ENCODE peak calls at places on chromosomes 13 and 19, in seven cellular contexts. E, Q, K, I, U, O and D are unnamed samples.

GRCh38 chr19:40035996-40036395 is 20.0 kb downstream of the ZNF780B start:
- DNase-seq in Q (no peak), O (no peak), K (no peak), E (no peak), I (no peak), U (no peak), D (no peak)

GRCh38 chr19:28913626-28914025 is 299.3 kb downstream of the UQCRFS1 start:
- DNase-seq in I (no peak), O (no peak), E (no peak), U (no peak), K (no peak), Q (no peak), D (no peak)

GRCh38 chr19:8423821-8424223 is 10.7 kb downstream of the MARCHF2 start:
- DNase-seq in U (no peak), O (no peak), Q (peak; percentile 92), E (peak; percentile 93), K (peak; percentile 66), I (peak; percentile 85), D (peak; percentile 55)

GRCh38 chr19:32868206-32868950 is 1.2 kb downstream of the SLC7A9 start:
- DNase-seq in O (no peak), U (no peak), K (no peak), E (no peak), Q (no peak), I (no peak), D (no peak)

GRCh38 chr13:27018230-27018875 is 153.3 kb downstream of the USP12 start:
- DNase-seq in Q (no peak), O (peak; percentile 49), U (no peak), K (no peak), E (no peak), I (no peak), D (no peak)

GRCh38 chr19:11435833-11436313 is 438 bp downstream of the PRKCSH start:
- DNase-seq in I (no peak), O (no peak), U (no peak), K (peak; percentile 53), Q (peak; percentile 72), E (no peak), D (no peak)

GRCh38 chr19:6737873-6738725 is 719 bp upstream of the GPR108 start:
- DNase-seq in E (peak; percentile 87), U (no peak), O (peak; percentile 78), K (no peak), Q (peak; percentile 88), I (no peak), D (no peak)

GRCh38 chr19:9914315-9915207 is 21.8 kb downstream of the OLFM2 start:
- DNase-seq in U (no peak), I (peak; percentile 53), K (peak; percentile 92), O (peak; percentile 90), E (peak; percentile 50), Q (peak; percentile 94), D (peak; percentile 81)

GRCh38 chr13:25215253-25215575 is 43.1 kb upstream of the AMER2 start:
- DNase-seq in O (no peak), K (no peak), U (no peak), E (no peak), I (no peak), Q (no peak), D (no peak)

GRCh38 chr13:48210178-48210577 is 22.8 kb upstream of the ITM2B start:
- DNase-seq in Q (no peak), U (no peak), O (no peak), E (no peak), K (no peak), I (no peak), D (no peak)

GRCh38 chr19:38932425-38933179 is 1.9 kb downstream of the MRPS12 start:
- DNase-seq in U (no peak), Q (peak; percentile 51), O (no peak), E (peak; percentile 63), K (no peak), I (peak; percentile 26), D (no peak)

GRCh38 chr13:29182216-29182615 is 362.1 kb downstream of the MTUS2 start:
- DNase-seq in K (no peak), Q (no peak), U (no peak), O (no peak), I (no peak), E (no peak), D (no peak)

GRCh38 chr13:44068737-44069136 is 189.0 kb downstream of the LACC1 start:
- DNase-seq in O (no peak), Q (no peak), I (peak; percentile 13), U (no peak), K (no peak), E (no peak), D (no peak)

GRCh38 chr13:110454227-110454859 is 107.2 kb downstream of the RAB20 start:
- DNase-seq in I (no peak), E (no peak), U (no peak), K (no peak), O (no peak), Q (no peak), D (no peak)

GRCh38 chr13:66530158-66530557 is 700.0 kb downstream of the PCDH9 start:
- DNase-seq in Q (no peak), O (no peak), E (no peak), I (no peak), K (no peak), U (no peak), D (no peak)

GRCh38 chr13:20182231-20182846 is 10.4 kb downstream of the GJB2 start:
- DNase-seq in U (peak; percentile 35), K (peak; percentile 84), Q (peak; percentile 63), E (peak; percentile 63), O (no peak), I (peak; percentile 57), D (peak; percentile 70)

GRCh38 chr19:55014714-55015113 is 23.4 kb downstream of the GP6 start:
- DNase-seq in E (no peak), O (no peak), K (peak; percentile 50), Q (no peak), I (no peak), U (no peak), D (no peak)

GRCh38 chr13:114019367-114019766 is 45.5 kb upstream of the C13orf46 start:
- DNase-seq in E (no peak), O (no peak), Q (peak; percentile 76), U (no peak), K (peak; percentile 79), I (peak; percentile 8), D (peak; percentile 90)

GRCh38 chr13:30745917-30746686 is 10.8 kb downstream of the ALOX5AP start:
- DNase-seq in O (no peak), K (peak; percentile 19), Q (no peak), E (peak; percentile 65), U (no peak), I (no peak), D (no peak)

GRCh38 chr13:46682015-46682414 is 114.9 kb downstream of the ESD start:
- DNase-seq in Q (no peak), I (no peak), K (no peak), U (no peak), O (no peak), E (no peak), D (no peak)

GRCh38 chr19:3456925-3457530 is 23.3 kb downstream of the SMIM24 start:
- DNase-seq in I (no peak), U (no peak), O (no peak), E (no peak), K (no peak), Q (no peak), D (no peak)

GRCh38 chr13:27857271-27857670 is 62.5 kb upstream of the PDX1 start:
- DNase-seq in E (no peak), U (no peak), I (no peak), Q (no peak), K (no peak), O (no peak), D (no peak)

GRCh38 chr13:44244288-44244687 is 129.3 kb upstream of the SERP2 start:
- DNase-seq in O (no peak), U (no peak), K (no peak), I (peak; percentile 70), Q (peak; percentile 43), E (no peak), D (no peak)

GRCh38 chr13:113397606-113398425 is 33.9 kb upstream of the GRTP1 start:
- DNase-seq in E (no peak), O (no peak), K (peak; percentile 1), U (no peak), I (no peak), Q (no peak), D (no peak)

GRCh38 chr19:8396563-8397203 is 6.5 kb downstream of the RAB11B start:
- DNase-seq in O (peak; percentile 90), E (peak; percentile 35), I (no peak), K (peak; percentile 86), Q (peak; percentile 91), U (peak; percentile 55), D (peak; percentile 44)

GRCh38 chr13:102100234-102100633 is 301.6 kb downstream of the FGF14 start:
- DNase-seq in Q (no peak), K (no peak), E (no peak), U (no peak), I (no peak), O (no peak), D (no peak)

GRCh38 chr13:40017662-40018262 is 362.3 kb downstream of the COG6 start:
- DNase-seq in O (no peak), K (no peak), I (no peak), Q (no peak), E (no peak), U (no peak), D (no peak)

GRCh38 chr13:81916471-81916870 is 1575.5 kb upstream of the SPRY2 start:
- DNase-seq in K (no peak), E (no peak), O (no peak), U (no peak), Q (no peak), I (no peak), D (no peak)

GRCh38 chr19:1266818-1267440 is 2.2 kb upstream of the CIRBP start:
- DNase-seq in O (peak; percentile 97), I (no peak), U (no peak), K (peak; percentile 85), E (no peak), Q (peak; percentile 82), D (peak; percentile 67)
- TF ChIP-seq JUND in O (peak; percentile 31), I (no peak), U (no peak), K (no peak), E (no peak), Q (peak; percentile 28), D (no peak)

GRCh38 chr19:48006762-48007161 is 12.3 kb downstream of the ELSPBP1 start:
- DNase-seq in O (peak; percentile 61), Q (peak; percentile 43), U (no peak), E (peak; percentile 15), K (no peak), I (peak; percentile 32), D (no peak)
- TF ChIP-seq JUND in O (no peak), Q (no peak), U (no peak), E (no peak), K (no peak), I (no peak), D (no peak)

DNA sequence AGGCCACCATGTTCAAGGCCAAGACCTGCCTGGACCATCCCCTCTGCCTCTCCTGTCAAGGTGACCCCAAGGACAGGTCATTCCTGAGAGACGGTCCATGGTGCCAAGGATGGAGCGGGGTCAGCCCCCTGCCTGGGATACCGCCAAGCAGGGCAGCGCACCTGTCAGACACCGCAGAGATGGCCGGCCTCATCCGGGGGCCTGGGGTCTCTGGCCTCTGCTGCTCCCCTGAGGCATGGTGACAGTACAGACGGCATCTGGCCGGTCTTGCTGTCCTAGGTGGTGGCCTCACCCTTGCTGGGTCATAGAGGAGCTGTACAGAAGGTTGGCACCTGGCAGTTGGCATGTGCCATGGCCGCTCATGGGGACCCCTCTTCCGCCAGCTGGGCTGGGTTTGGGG is 11.1 kb downstream of the DDA1 start:
- DNase-seq in U (no peak), E (no peak), O (no peak), K (no peak), I (no peak), Q (no peak), D (no peak)
- TF ChIP-seq JUND in U (no peak), E (no peak), O (no peak), K (no peak), I (no peak), Q (no peak), D (no peak)

GRCh38 chr13:31970237-31970930 is 61.2 kb upstream of the FRY start:
- DNase-seq in K (no peak), I (no peak), Q (no peak), E (no peak), O (no peak), U (no peak), D (no peak)
- TF ChIP-seq JUND in K (peak; percentile 22), I (no peak), Q (no peak), E (no peak), O (no peak), U (no peak), D (no peak)